ENCODE peak calls at places on chromosome 1, in four cellular contexts. O, N, D and Y are unnamed samples.

GRCh38 chr1:82807563-82807962 is 1006.8 kb downstream of the ADGRL2 start:
- DNase-seq in O (no peak), N (no peak), D (no peak), Y (no peak)

GRCh38 chr1:228350831-228351781 is 55.5 kb downstream of the TRIM11 start:
- DNase-seq in O (no peak), D (peak), N (peak), Y (no peak)

GRCh38 chr1:108871050-108871724 is 5.6 kb upstream of the GPSM2 start:
- DNase-seq in O (no peak), D (no peak), N (no peak), Y (no peak)

GRCh38 chr1:22808186-22808845 is 97.7 kb downstream of the EPHB2 start:
- DNase-seq in D (no peak), O (peak), N (no peak), Y (no peak)

GRCh38 chr1:236502972-236503639 is 20.7 kb upstream of the LGALS8 start:
- DNase-seq in D (peak), N (peak), O (peak), Y (no peak)

GRCh38 chr1:178693368-178693767 is 31.7 kb upstream of the RALGPS2 start:
- DNase-seq in O (no peak), D (no peak), N (no peak), Y (no peak)

GRCh38 chr1:20124451-20125057 is 5.2 kb upstream of the PLA2G2D start:
- DNase-seq in D (no peak), N (no peak), O (peak), Y (no peak)

GRCh38 chr1:31095298-31095981 is 29.9 kb upstream of the PUM1 start:
- DNase-seq in D (no peak), O (peak), N (no peak), Y (no peak)

GRCh38 chr1:211704567-211704942 is 29.1 kb upstream of the NEK2 start:
- DNase-seq in D (no peak), N (no peak), O (no peak), Y (no peak)

GRCh38 chr1:71650126-71650525 is 569.3 kb upstream of the ZRANB2 start:
- DNase-seq in N (no peak), O (no peak), D (no peak), Y (no peak)

GRCh38 chr1:225468270-225469020 is 40.6 kb upstream of the LBR start:
- DNase-seq in N (peak), O (no peak), D (no peak), Y (no peak)

GRCh38 chr1:64019818-64020217 is 183.6 kb upstream of the UBE2U start:
- DNase-seq in O (peak), D (peak), N (no peak), Y (no peak)

GRCh38 chr1:50474859-50475809 is 51.9 kb upstream of the DMRTA2 start:
- DNase-seq in N (no peak), D (no peak), O (no peak), Y (no peak)

GRCh38 chr1:165075725-165076370 is 280.7 kb downstream of the LMX1A start:
- DNase-seq in D (peak), N (no peak), O (peak), Y (peak)

GRCh38 chr1:231419738-231420298 is 2.3 kb downstream of the EGLN1 start:
- DNase-seq in D (no peak), O (no peak), N (no peak), Y (no peak)

GRCh38 chr1:214146523-214146922 is 134.4 kb upstream of the SMYD2 start:
- DNase-seq in O (no peak), N (no peak), D (no peak), Y (no peak)

GRCh38 chr1:210228158-210228557 is 4.4 kb upstream of the SERTAD4 start:
- DNase-seq in O (no peak), D (no peak), N (no peak), Y (no peak)

GRCh38 chr1:227227761-227228160 is 90.5 kb downstream of the CDC42BPA start:
- DNase-seq in O (no peak), N (no peak), D (no peak), Y (no peak)

GRCh38 chr1:21724098-21724497 is 54.9 kb upstream of the RAP1GAP start:
- DNase-seq in N (no peak), D (no peak), O (no peak), Y (no peak)

GRCh38 chr1:19260211-19261138 is 8.9 kb downstream of the MRTO4 start:
- DNase-seq in O (peak), N (no peak), D (peak), Y (no peak)

GRCh38 chr1:22133928-22134324 is 9.0 kb downstream of the WNT4 start:
- DNase-seq in O (no peak), N (no peak), D (no peak), Y (no peak)

GRCh38 chr1:30277415-30277814 is 446.0 kb downstream of the MATN1 start:
- DNase-seq in N (peak), D (no peak), O (no peak), Y (no peak)

GRCh38 chr1:6497215-6497866 is 5.9 kb upstream of the PLEKHG5 start:
- DNase-seq in D (peak), O (no peak), N (no peak), Y (peak)

GRCh38 chr1:99969260-99969728 is 502 bp upstream of the SLC35A3 start:
- DNase-seq in O (no peak), N (no peak), D (peak), Y (no peak)

GRCh38 chr1:2642560-2643413 is 10.0 kb upstream of the MMEL1 start:
- DNase-seq in N (peak), D (peak), O (peak), Y (peak)
- TF ChIP-seq CTCF in N (no peak), D (no peak), O (peak), Y (peak)

DNA sequence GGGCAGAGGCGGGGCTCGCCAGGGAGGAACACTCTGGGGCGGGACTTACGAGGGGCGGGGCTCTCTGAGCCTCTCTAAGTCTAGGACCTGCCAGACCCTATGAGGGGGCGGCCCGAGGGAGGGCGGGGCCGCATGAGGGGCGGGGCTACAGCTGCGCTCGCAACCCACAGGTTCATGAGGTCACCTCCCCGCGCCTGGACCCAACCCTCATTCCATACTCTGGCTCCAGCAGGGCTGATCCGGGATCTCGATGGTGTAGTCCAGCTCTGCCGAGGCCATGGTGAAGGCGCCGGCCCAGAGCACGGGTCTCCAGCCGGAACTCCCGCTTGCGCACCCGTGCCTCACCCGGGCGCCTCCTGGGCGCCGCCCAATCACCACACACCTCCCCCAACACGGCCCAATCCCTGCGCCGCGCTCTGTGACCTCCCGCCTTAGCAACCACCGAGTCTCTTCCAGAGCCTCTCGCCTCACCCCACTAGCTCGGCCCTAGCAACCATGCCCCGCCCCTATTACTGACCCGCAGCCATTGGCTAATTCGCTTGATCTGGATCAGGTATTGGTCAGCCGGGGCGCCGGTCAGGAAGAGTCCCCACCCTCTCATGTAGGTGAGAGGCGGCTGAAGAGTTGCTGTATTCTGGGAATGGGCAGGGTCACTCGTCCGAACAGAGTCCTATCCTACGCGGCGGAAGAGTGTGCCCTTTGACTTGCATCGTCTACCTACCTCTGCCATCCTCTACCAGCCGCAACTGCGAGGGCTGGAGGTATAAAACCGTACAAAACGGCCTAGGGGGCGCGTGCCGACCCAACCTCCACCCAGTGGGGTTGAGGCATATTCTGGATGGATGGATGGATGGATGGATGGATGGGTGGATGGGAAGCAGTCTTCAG is at the start of the genes ARMH1 and TMEM53:
- DNase-seq in D (peak), N (peak), O (peak), Y (peak)
- TF ChIP-seq CTCF in D (no peak), N (no peak), O (peak), Y (peak)

GRCh38 chr1:156577512-156577911 is 2.0 kb upstream of the TTC24 start:
- DNase-seq in D (no peak), N (no peak), O (no peak), Y (no peak)

GRCh38 chr1:156571261-156571958 is 955 bp downstream of the IQGAP3 start:
- DNase-seq in N (no peak), O (peak), D (no peak), Y (no peak)

GRCh38 chr1:156571959-156572662 is at the start of gene IQGAP3:
- DNase-seq in D (peak), N (peak), O (peak), Y (peak)

GRCh38 chr1:156572663-156573018 is 276 bp upstream of the IQGAP3 start:
- DNase-seq in O (no peak), D (no peak), N (no peak), Y (no peak)

DNA sequence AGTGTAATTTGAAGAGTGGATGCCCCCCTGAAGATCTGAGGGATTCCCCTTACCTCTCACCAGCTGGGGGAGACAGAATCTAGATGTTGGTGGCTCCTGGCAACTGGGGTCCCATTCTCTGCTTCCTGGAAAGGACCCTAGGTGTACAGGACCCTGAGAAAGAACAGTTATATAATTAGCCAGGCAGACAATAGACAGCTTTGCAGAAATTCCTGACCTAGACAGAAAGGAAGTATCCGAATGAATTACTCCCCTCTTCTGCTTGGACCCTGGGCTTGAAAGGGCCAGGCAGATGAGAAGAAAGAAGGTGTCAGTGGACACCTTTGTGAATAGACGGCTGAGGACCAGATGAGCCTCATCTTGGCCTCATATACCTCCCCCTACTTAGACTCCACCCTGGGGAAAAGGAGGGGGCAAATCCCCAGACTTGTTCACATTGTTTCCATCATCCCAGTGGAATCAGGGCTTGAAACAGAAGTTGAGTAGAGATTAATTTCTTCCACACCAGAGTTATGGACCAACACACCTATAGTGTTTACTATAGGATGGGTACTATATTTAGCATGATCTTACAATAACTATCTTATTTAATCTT is 1.8 kb upstream of the IQGAP3 start:
- DNase-seq in D (no peak), N (no peak), O (no peak), Y (no peak)
- TF ChIP-seq CTCF in D (no peak), N (no peak), O (no peak), Y (no peak)

DNA sequence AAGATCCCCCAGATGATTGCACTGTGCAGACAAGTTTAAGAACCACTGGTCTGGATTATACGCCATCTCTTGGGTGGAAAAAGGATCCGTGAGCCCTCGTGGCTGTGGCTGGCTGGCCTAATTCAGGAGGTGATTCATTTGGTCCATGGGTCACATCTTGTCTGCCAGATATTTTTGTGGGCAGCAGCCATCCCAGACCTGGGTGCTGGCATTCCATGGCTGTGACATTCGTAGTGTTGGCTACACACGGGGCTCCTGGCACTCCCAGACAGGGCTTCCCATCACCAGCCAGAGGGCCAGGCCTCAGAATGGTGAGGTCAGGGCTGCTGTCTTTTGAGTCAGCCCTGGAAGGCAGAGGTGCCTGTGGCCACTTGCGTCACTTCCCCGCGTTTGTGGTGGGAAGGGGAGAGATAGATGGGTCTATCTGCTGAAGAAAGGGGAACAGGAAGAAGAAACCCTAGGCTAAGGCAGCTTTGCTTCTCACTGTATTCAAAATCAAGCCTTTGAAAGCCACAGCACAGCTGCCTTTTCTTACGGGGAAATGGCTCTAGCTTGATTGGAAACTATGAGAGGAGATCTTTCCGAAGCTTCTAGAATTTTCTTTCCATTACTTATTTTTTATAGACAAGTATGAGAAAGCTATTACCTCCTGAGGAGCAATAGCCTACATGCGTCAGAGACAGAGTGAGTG is 32.4 kb downstream of the EIF2D start:
- DNase-seq in N (peak), O (no peak), D (peak), Y (peak)
- TF ChIP-seq CTCF in N (no peak), O (no peak), D (no peak), Y (no peak)

GRCh38 chr1:40059292-40059959 is 18.9 kb downstream of the CAP1 start:
- DNase-seq in D (no peak), N (no peak), O (no peak), Y (no peak)
- TF ChIP-seq CTCF in D (no peak), N (no peak), O (peak), Y (peak)

GRCh38 chr1:59685666-59686065 is 129.1 kb upstream of the HOOK1 start:
- DNase-seq in D (no peak), N (no peak), O (no peak), Y (no peak)

GRCh38 chr1:59685101-59685500 is 129.6 kb upstream of the HOOK1 start:
- DNase-seq in N (no peak), O (no peak), D (no peak), Y (no peak)

GRCh38 chr1:59686170-59686569 is 128.6 kb upstream of the HOOK1 start:
- DNase-seq in O (no peak), D (no peak), N (no peak), Y (no peak)

GRCh38 chr1:59686574-59686973 is 128.2 kb upstream of the HOOK1 start:
- DNase-seq in N (no peak), O (no peak), D (no peak), Y (no peak)

DNA sequence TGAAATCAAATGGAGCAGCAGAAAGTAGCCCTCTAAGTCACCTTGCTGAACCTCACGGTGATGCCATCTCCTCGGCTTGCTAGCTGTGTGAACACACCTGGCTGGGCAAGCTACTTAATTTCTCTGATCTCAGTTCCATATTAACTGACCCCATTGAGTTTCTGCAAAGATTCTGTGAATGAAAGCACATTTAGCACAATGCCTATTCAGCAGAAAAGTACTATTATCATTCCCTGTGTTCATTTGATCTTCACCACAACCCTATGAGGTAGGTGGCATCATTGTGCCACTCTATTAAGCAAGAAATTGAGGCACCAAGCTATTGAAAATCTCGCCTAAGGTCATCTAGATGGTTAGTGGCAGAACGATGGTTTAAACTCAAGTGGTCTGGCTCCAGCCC is 130.1 kb upstream of the HOOK1 start:
- DNase-seq in O (no peak), D (no peak), N (no peak), Y (no peak)
- TF ChIP-seq CTCF in O (no peak), D (no peak), N (no peak), Y (no peak)

GRCh38 chr1:107195476-107195875 is 54.6 kb downstream of the NTNG1 start:
- DNase-seq in D (no peak), N (no peak), O (no peak), Y (no peak)

GRCh38 chr1:107202007-107202406 is 61.2 kb downstream of the NTNG1 start:
- DNase-seq in D (no peak), O (no peak), N (no peak), Y (no peak)

GRCh38 chr1:107198581-107198980 is 57.7 kb downstream of the NTNG1 start:
- DNase-seq in D (no peak), N (no peak), O (no peak), Y (no peak)

DNA sequence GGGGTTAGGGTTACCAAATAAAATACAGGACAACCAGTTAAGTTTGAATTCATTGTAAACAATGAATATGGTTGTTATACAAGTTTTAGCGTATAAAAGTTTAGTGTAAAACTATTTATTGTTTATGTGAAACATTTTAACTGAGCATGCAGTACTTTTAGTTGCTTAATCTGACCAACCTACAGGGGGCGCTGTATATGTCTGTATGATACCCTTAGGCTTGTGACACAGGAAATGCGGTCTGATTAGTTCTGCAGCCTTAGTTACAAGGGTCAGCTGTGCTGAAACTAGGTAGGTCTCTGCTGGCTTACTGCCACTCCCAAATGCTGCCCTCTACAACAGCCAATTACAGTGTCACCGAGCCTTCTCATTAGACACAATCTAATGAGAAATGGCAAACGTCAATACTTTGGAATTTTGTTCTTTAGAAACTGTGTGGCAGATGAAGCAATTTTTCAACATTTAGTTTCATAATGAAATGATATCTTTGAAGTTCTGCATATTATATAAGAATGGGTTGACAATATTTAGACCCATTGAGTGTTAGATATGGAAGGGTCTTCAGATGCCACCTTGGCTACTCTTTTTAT is 56.2 kb downstream of the NTNG1 start:
- DNase-seq in D (no peak), N (no peak), O (no peak), Y (peak)
- TF ChIP-seq CTCF in D (no peak), N (no peak), O (peak), Y (peak)

DNA sequence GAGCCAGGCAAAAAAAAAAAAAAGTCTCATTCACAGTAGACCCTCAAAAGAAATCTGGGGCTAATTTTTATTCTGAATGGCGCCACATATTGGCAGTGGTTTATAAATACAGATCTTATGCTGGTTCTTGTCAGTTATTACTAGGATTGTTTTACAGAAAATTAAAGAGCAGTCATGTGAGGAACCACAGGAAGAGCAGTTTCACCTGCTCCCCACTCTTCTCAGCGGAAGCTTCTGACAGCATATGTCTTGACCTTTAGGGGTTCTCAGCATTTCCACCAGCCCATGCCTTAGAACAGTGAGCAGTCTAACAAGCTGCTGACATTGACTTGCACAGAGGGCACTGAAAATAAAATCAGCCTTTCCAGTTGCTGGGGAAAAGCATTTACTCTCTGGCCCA is 144.4 kb downstream of the SYT2 start:
- DNase-seq in D (no peak), O (no peak), N (no peak), Y (peak)
- TF ChIP-seq CTCF in D (no peak), O (no peak), N (no peak), Y (no peak)